ENCODE peak calls at places on chromosomes 16 and 17, in seven cellular contexts. Y, R, C, N, E, J and K are unnamed samples.

GRCh38 chr17:71173963-71174362 is 946.9 kb upstream of the SOX9 start:
- DNase-seq in Y (no peak), R (no peak), C (no peak), N (no peak), E (no peak), J (no peak), K (no peak)

GRCh38 chr16:20621406-20621805 is 45.2 kb upstream of the ACSM2B start:
- DNase-seq in Y (no peak), R (no peak), C (no peak), N (no peak), E (no peak), J (no peak), K (no peak)

GRCh38 chr17:59561042-59561441 is 4.4 kb upstream of the DHX40 start:
- DNase-seq in Y (no peak), R (peak), C (no peak), N (no peak), E (no peak), J (peak), K (peak)

GRCh38 chr16:7304932-7305331 is 27.7 kb upstream of the RBFOX1 start:
- DNase-seq in Y (no peak), R (no peak), C (no peak), N (no peak), E (no peak), J (no peak), K (no peak)

GRCh38 chr17:75561927-75562603 is 25.5 kb upstream of the MYO15B start:
- DNase-seq in Y (no peak), R (no peak), C (no peak), N (no peak), E (no peak), J (no peak), K (no peak)

GRCh38 chr16:87072101-87072500 is 245.1 kb downstream of the C16orf95 start:
- DNase-seq in Y (no peak), R (no peak), C (no peak), N (no peak), E (no peak), J (no peak), K (no peak)

GRCh38 chr16:376817-377418 is 4.9 kb downstream of the PGAP6 start:
- DNase-seq in Y (no peak), R (no peak), C (no peak), N (no peak), E (no peak), J (no peak), K (no peak)

GRCh38 chr17:2808367-2809335 is 12.4 kb downstream of the RAP1GAP2 start:
- DNase-seq in Y (no peak), R (no peak), C (no peak), N (no peak), E (no peak), J (no peak), K (no peak)